ENCODE peak calls at places on chromosomes 5 and 9, in seven cellular contexts. One of them, this sample, is unnamed. For H3K27me3, the result is how much of the 10 kb centered on the place peaks cover.

GRCh38 chr5:83145882-83146331 is 68.6 kb downstream of the XRCC4 start:
- DNase-seq in PC-3: no peak
- DNase-seq in AG04450: peak
- DNase-seq in gastrocnemius medialis: no peak
- DNase-seq in sigmoid colon: no peak
- DNase-seq in left ventricle myocardium inferior: no peak
- DNase-seq in stomach: no peak
- DNase-seq in this sample: no peak

GRCh38 chr5:38757451-38758245 is 88.2 kb upstream of the OSMR start:
- DNase-seq in stomach: no peak
- DNase-seq in gastrocnemius medialis: no peak
- DNase-seq in AG04450: no peak
- DNase-seq in PC-3: no peak
- DNase-seq in sigmoid colon: no peak
- DNase-seq in left ventricle myocardium inferior: peak
- DNase-seq in this sample: no peak

GRCh38 chr9:15373201-15373530 is 49.5 kb upstream of the SNAPC3 start:
- DNase-seq in sigmoid colon: no peak
- DNase-seq in left ventricle myocardium inferior: no peak
- DNase-seq in gastrocnemius medialis: no peak
- DNase-seq in stomach: no peak
- DNase-seq in AG04450: peak
- DNase-seq in PC-3: no peak
- DNase-seq in this sample: no peak

GRCh38 chr9:98971168-98971914 is 27.6 kb downstream of the COL15A1 start:
- DNase-seq in left ventricle myocardium inferior: no peak
- DNase-seq in stomach: no peak
- DNase-seq in AG04450: peak
- DNase-seq in gastrocnemius medialis: no peak
- DNase-seq in PC-3: peak
- DNase-seq in sigmoid colon: no peak
- DNase-seq in this sample: no peak

GRCh38 chr5:91641730-91642350 is 258.7 kb upstream of the ARRDC3 start:
- DNase-seq in left ventricle myocardium inferior: no peak
- DNase-seq in stomach: no peak
- DNase-seq in gastrocnemius medialis: no peak
- DNase-seq in sigmoid colon: no peak
- DNase-seq in AG04450: peak
- DNase-seq in PC-3: peak
- DNase-seq in this sample: no peak

GRCh38 chr5:124102491-124102890 is 590.5 kb downstream of the CSNK1G3 start:
- DNase-seq in left ventricle myocardium inferior: no peak
- DNase-seq in sigmoid colon: no peak
- DNase-seq in stomach: no peak
- DNase-seq in AG04450: no peak
- DNase-seq in gastrocnemius medialis: no peak
- DNase-seq in PC-3: peak
- DNase-seq in this sample: no peak

GRCh38 chr5:74262810-74263209 is 377.7 kb downstream of the ENC1 start:
- DNase-seq in left ventricle myocardium inferior: no peak
- DNase-seq in stomach: no peak
- DNase-seq in sigmoid colon: no peak
- DNase-seq in gastrocnemius medialis: no peak
- DNase-seq in AG04450: no peak
- DNase-seq in PC-3: no peak
- DNase-seq in this sample: no peak

GRCh38 chr5:93162201-93162654 is 418.8 kb downstream of the NR2F1-AS1 start:
- DNase-seq in gastrocnemius medialis: no peak
- DNase-seq in AG04450: no peak
- DNase-seq in sigmoid colon: no peak
- DNase-seq in left ventricle myocardium inferior: no peak
- DNase-seq in stomach: no peak
- DNase-seq in PC-3: peak
- DNase-seq in this sample: no peak

GRCh38 chr9:34777667-34778066 is 67.7 kb upstream of the CCL21 start:
- DNase-seq in PC-3: no peak
- DNase-seq in gastrocnemius medialis: no peak
- DNase-seq in stomach: no peak
- DNase-seq in sigmoid colon: no peak
- DNase-seq in AG04450: no peak
- DNase-seq in left ventricle myocardium inferior: no peak
- DNase-seq in this sample: no peak

GRCh38 chr5:143496928-143497327 is 93.4 kb upstream of the NR3C1 start:
- DNase-seq in AG04450: peak
- DNase-seq in PC-3: no peak
- DNase-seq in sigmoid colon: no peak
- DNase-seq in gastrocnemius medialis: no peak
- DNase-seq in stomach: no peak
- DNase-seq in left ventricle myocardium inferior: no peak
- DNase-seq in this sample: no peak

GRCh38 chr5:143877196-143877595 is 65.2 kb downstream of the HMHB1 start:
- DNase-seq in stomach: no peak
- DNase-seq in AG04450: no peak
- DNase-seq in sigmoid colon: no peak
- DNase-seq in PC-3: no peak
- DNase-seq in left ventricle myocardium inferior: no peak
- DNase-seq in gastrocnemius medialis: no peak
- DNase-seq in this sample: no peak

GRCh38 chr9:8694983-8695588 is 895.5 kb upstream of the DMAC1 start:
- DNase-seq in AG04450: no peak
- DNase-seq in stomach: no peak
- DNase-seq in PC-3: no peak
- DNase-seq in sigmoid colon: no peak
- DNase-seq in left ventricle myocardium inferior: no peak
- DNase-seq in gastrocnemius medialis: no peak
- DNase-seq in this sample: no peak

GRCh38 chr9:114362394-114362793 is 25.4 kb downstream of the AKNA start:
- DNase-seq in left ventricle myocardium inferior: no peak
- DNase-seq in stomach: no peak
- DNase-seq in sigmoid colon: peak
- DNase-seq in AG04450: no peak
- DNase-seq in PC-3: no peak
- DNase-seq in gastrocnemius medialis: no peak
- DNase-seq in this sample: no peak

GRCh38 chr5:5643481-5643880 is 221.0 kb downstream of the ICE1 start:
- DNase-seq in sigmoid colon: no peak
- DNase-seq in stomach: no peak
- DNase-seq in gastrocnemius medialis: no peak
- DNase-seq in left ventricle myocardium inferior: no peak
- DNase-seq in PC-3: no peak
- DNase-seq in AG04450: no peak
- DNase-seq in this sample: no peak

GRCh38 chr9:121107041-121107440 is 32.3 kb downstream of the CNTRL start:
- DNase-seq in AG04450: no peak
- DNase-seq in gastrocnemius medialis: no peak
- DNase-seq in stomach: no peak
- DNase-seq in sigmoid colon: no peak
- DNase-seq in left ventricle myocardium inferior: no peak
- DNase-seq in PC-3: peak
- DNase-seq in this sample: no peak

GRCh38 chr9:130938652-130939404 is at the start of gene FIBCD1:
- DNase-seq in stomach: no peak
- DNase-seq in left ventricle myocardium inferior: no peak
- DNase-seq in gastrocnemius medialis: no peak
- DNase-seq in sigmoid colon: no peak
- DNase-seq in PC-3: peak
- DNase-seq in AG04450: no peak
- DNase-seq in this sample: no peak

GRCh38 chr9:98010450-98010849 is 27.3 kb downstream of the ANP32B start:
- DNase-seq in AG04450: no peak
- DNase-seq in PC-3: peak
- DNase-seq in sigmoid colon: no peak
- DNase-seq in stomach: no peak
- DNase-seq in left ventricle myocardium inferior: no peak
- DNase-seq in gastrocnemius medialis: peak
- DNase-seq in this sample: no peak

GRCh38 chr9:131657890-131658752 is 81.8 kb downstream of the RAPGEF1 start:
- DNase-seq in PC-3: peak
- DNase-seq in sigmoid colon: no peak
- DNase-seq in AG04450: peak
- DNase-seq in left ventricle myocardium inferior: no peak
- DNase-seq in gastrocnemius medialis: no peak
- DNase-seq in stomach: no peak
- DNase-seq in this sample: no peak

GRCh38 chr5:67221487-67222242 is 25.1 kb upstream of the CD180 start:
- DNase-seq in sigmoid colon: no peak
- DNase-seq in gastrocnemius medialis: no peak
- DNase-seq in AG04450: no peak
- DNase-seq in left ventricle myocardium inferior: no peak
- DNase-seq in PC-3: no peak
- DNase-seq in stomach: no peak
- DNase-seq in this sample: no peak

GRCh38 chr5:179407191-179408175 is 62.2 kb upstream of the ADAMTS2 start:
- DNase-seq in gastrocnemius medialis: no peak
- DNase-seq in sigmoid colon: no peak
- DNase-seq in stomach: no peak
- DNase-seq in PC-3: no peak
- DNase-seq in AG04450: no peak
- DNase-seq in left ventricle myocardium inferior: no peak
- DNase-seq in this sample: no peak

GRCh38 chr5:174549254-174549653 is 175.1 kb upstream of the MSX2 start:
- DNase-seq in sigmoid colon: no peak
- DNase-seq in PC-3: no peak
- DNase-seq in AG04450: no peak
- DNase-seq in stomach: no peak
- DNase-seq in gastrocnemius medialis: no peak
- DNase-seq in left ventricle myocardium inferior: no peak
- DNase-seq in this sample: peak

GRCh38 chr9:105457560-105458294 is 9.9 kb downstream of the FSD1L start:
- DNase-seq in stomach: peak
- DNase-seq in sigmoid colon: peak
- DNase-seq in left ventricle myocardium inferior: peak
- DNase-seq in PC-3: no peak
- DNase-seq in gastrocnemius medialis: peak
- DNase-seq in AG04450: no peak
- DNase-seq in this sample: no peak
- H3K27ac ChIP-seq in stomach: no peak
- H3K27ac ChIP-seq in sigmoid colon: no peak
- H3K27ac ChIP-seq in left ventricle myocardium inferior: peak
- H3K27ac ChIP-seq in PC-3: no peak
- H3K27ac ChIP-seq in gastrocnemius medialis: peak
- H3K27ac ChIP-seq in AG04450: no peak
- H3K27ac ChIP-seq in this sample: no peak

GRCh38 chr5:170517411-170517810 is 13.6 kb downstream of the KCNIP1 start:
- DNase-seq in PC-3: no peak
- DNase-seq in gastrocnemius medialis: no peak
- DNase-seq in sigmoid colon: no peak
- DNase-seq in stomach: no peak
- DNase-seq in left ventricle myocardium inferior: no peak
- DNase-seq in AG04450: no peak
- DNase-seq in this sample: no peak

GRCh38 chr5:170520319-170520718 is 16.5 kb downstream of the KCNIP1 start:
- DNase-seq in left ventricle myocardium inferior: no peak
- DNase-seq in AG04450: no peak
- DNase-seq in sigmoid colon: no peak
- DNase-seq in PC-3: no peak
- DNase-seq in gastrocnemius medialis: no peak
- DNase-seq in stomach: no peak
- DNase-seq in this sample: no peak

GRCh38 chr5:170522211-170523128 is 18.6 kb downstream of the KCNIP1 start:
- DNase-seq in sigmoid colon: no peak
- DNase-seq in PC-3: peak
- DNase-seq in AG04450: no peak
- DNase-seq in stomach: no peak
- DNase-seq in gastrocnemius medialis: no peak
- DNase-seq in left ventricle myocardium inferior: no peak
- DNase-seq in this sample: no peak

GRCh38 chr5:170523129-170523497 is 19.3 kb downstream of the KCNIP1 start:
- DNase-seq in AG04450: no peak
- DNase-seq in gastrocnemius medialis: no peak
- DNase-seq in stomach: no peak
- DNase-seq in sigmoid colon: no peak
- DNase-seq in PC-3: no peak
- DNase-seq in left ventricle myocardium inferior: no peak
- DNase-seq in this sample: no peak

GRCh38 chr5:170519500-170519899 is 15.7 kb downstream of the KCNIP1 start:
- DNase-seq in gastrocnemius medialis: no peak
- DNase-seq in PC-3: no peak
- DNase-seq in AG04450: no peak
- DNase-seq in left ventricle myocardium inferior: no peak
- DNase-seq in stomach: no peak
- DNase-seq in sigmoid colon: no peak
- DNase-seq in this sample: no peak
- H3K27me3 ChIP-seq in gastrocnemius medialis: under half
- H3K27me3 ChIP-seq in PC-3: under half
- H3K27me3 ChIP-seq in AG04450: under half
- H3K27me3 ChIP-seq in left ventricle myocardium inferior: under half
- H3K27me3 ChIP-seq in stomach: under half
- H3K27me3 ChIP-seq in sigmoid colon: under half
- H3K27me3 ChIP-seq in this sample: under half

DNA sequence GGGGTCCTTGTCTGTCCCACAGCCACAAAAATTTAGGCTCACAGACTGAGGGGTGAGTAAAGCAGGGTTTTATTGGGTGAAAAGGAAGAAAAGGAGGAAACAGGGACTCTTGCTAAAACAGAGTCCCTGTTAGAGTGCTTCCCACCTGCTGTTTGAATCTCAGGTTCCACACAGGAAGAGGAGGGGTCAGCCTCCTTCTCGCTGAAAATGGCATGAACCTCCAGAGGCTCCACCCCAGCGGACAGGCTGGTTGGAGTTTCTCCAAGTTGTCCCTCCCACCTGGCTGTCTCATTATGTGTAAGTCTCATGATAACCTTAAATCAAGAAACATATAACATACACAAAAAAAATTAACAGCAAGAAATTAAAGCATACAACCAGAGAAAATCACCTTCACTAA is 28.3 kb upstream of the UHRF2 start:
- DNase-seq in gastrocnemius medialis: no peak
- DNase-seq in AG04450: no peak
- DNase-seq in sigmoid colon: no peak
- DNase-seq in stomach: no peak
- DNase-seq in left ventricle myocardium inferior: no peak
- DNase-seq in PC-3: no peak
- DNase-seq in this sample: no peak
- H3K27ac ChIP-seq in gastrocnemius medialis: no peak
- H3K27ac ChIP-seq in AG04450: peak
- H3K27ac ChIP-seq in sigmoid colon: no peak
- H3K27ac ChIP-seq in stomach: no peak
- H3K27ac ChIP-seq in left ventricle myocardium inferior: no peak
- H3K27ac ChIP-seq in PC-3: no peak
- H3K27ac ChIP-seq in this sample: no peak

GRCh38 chr5:88888291-88888690 is 5.3 kb upstream of the MEF2C start:
- DNase-seq in AG04450: no peak
- DNase-seq in sigmoid colon: no peak
- DNase-seq in PC-3: no peak
- DNase-seq in left ventricle myocardium inferior: no peak
- DNase-seq in stomach: no peak
- DNase-seq in gastrocnemius medialis: no peak
- DNase-seq in this sample: no peak

GRCh38 chr5:88886252-88886651 is 3.3 kb upstream of the MEF2C start:
- DNase-seq in sigmoid colon: no peak
- DNase-seq in stomach: no peak
- DNase-seq in left ventricle myocardium inferior: no peak
- DNase-seq in AG04450: no peak
- DNase-seq in PC-3: no peak
- DNase-seq in gastrocnemius medialis: no peak
- DNase-seq in this sample: no peak

GRCh38 chr5:88885043-88885442 is 2.1 kb upstream of the MEF2C start:
- DNase-seq in gastrocnemius medialis: no peak
- DNase-seq in PC-3: no peak
- DNase-seq in left ventricle myocardium inferior: no peak
- DNase-seq in sigmoid colon: no peak
- DNase-seq in stomach: no peak
- DNase-seq in AG04450: no peak
- DNase-seq in this sample: no peak

GRCh38 chr5:88888799-88889164 is 5.8 kb upstream of the MEF2C start:
- DNase-seq in PC-3: no peak
- DNase-seq in stomach: no peak
- DNase-seq in AG04450: no peak
- DNase-seq in gastrocnemius medialis: no peak
- DNase-seq in left ventricle myocardium inferior: no peak
- DNase-seq in sigmoid colon: no peak
- DNase-seq in this sample: no peak

GRCh38 chr5:88886756-88887741 is 4.1 kb upstream of the MEF2C start:
- DNase-seq in sigmoid colon: no peak
- DNase-seq in gastrocnemius medialis: no peak
- DNase-seq in left ventricle myocardium inferior: no peak
- DNase-seq in AG04450: no peak
- DNase-seq in PC-3: no peak
- DNase-seq in stomach: no peak
- DNase-seq in this sample: no peak
- H3K27me3 ChIP-seq in sigmoid colon: under half
- H3K27me3 ChIP-seq in gastrocnemius medialis: under half
- H3K27me3 ChIP-seq in left ventricle myocardium inferior: under half
- H3K27me3 ChIP-seq in AG04450: under half
- H3K27me3 ChIP-seq in PC-3: under half
- H3K27me3 ChIP-seq in stomach: under half
- H3K27me3 ChIP-seq in this sample: half or more